ENCODE peak calls at places on chromosomes 3 and 15, in nine cellular contexts. One of them, this sample, is unnamed.

GRCh38 chr3:182216311-182216970 is 504.7 kb downstream of the SOX2 start:
- DNase-seq in psoas muscle: no peak
- DNase-seq in stomach: no peak
- DNase-seq in DND-41: no peak
- DNase-seq in uterus: no peak
- DNase-seq in AG04450: no peak
- DNase-seq in A549: no peak
- DNase-seq in coronary artery: no peak
- DNase-seq in sigmoid colon: no peak
- DNase-seq in this sample: no peak

GRCh38 chr3:193095366-193095765 is 145.7 kb upstream of the PLAAT1 start:
- DNase-seq in AG04450: no peak
- DNase-seq in psoas muscle: no peak
- DNase-seq in DND-41: no peak
- DNase-seq in coronary artery: no peak
- DNase-seq in sigmoid colon: no peak
- DNase-seq in stomach: no peak
- DNase-seq in uterus: no peak
- DNase-seq in A549: no peak
- DNase-seq in this sample: peak; percentile 5

GRCh38 chr15:66798426-66799061 is 96.5 kb downstream of the SMAD6 start:
- DNase-seq in sigmoid colon: no peak
- DNase-seq in AG04450: no peak
- DNase-seq in stomach: no peak
- DNase-seq in psoas muscle: no peak
- DNase-seq in uterus: no peak
- DNase-seq in coronary artery: peak; percentile 58
- DNase-seq in A549: no peak
- DNase-seq in DND-41: no peak
- DNase-seq in this sample: no peak

GRCh38 chr3:129892857-129893615 is 475 bp downstream of the TMCC1 start:
- DNase-seq in coronary artery: peak; percentile 81
- DNase-seq in AG04450: no peak
- DNase-seq in A549: peak; percentile 22
- DNase-seq in psoas muscle: peak; percentile 81
- DNase-seq in uterus: peak; percentile 67
- DNase-seq in sigmoid colon: peak; percentile 79
- DNase-seq in stomach: no peak
- DNase-seq in DND-41: peak; percentile 43
- DNase-seq in this sample: peak; percentile 66

GRCh38 chr3:159796744-159797143 is 191.9 kb upstream of the IL12A start:
- DNase-seq in A549: peak; percentile 23
- DNase-seq in stomach: no peak
- DNase-seq in psoas muscle: no peak
- DNase-seq in coronary artery: no peak
- DNase-seq in DND-41: no peak
- DNase-seq in AG04450: no peak
- DNase-seq in uterus: no peak
- DNase-seq in sigmoid colon: no peak
- DNase-seq in this sample: no peak

GRCh38 chr3:151933224-151933858 is 59.9 kb downstream of the SUCNR1 start:
- DNase-seq in uterus: no peak
- DNase-seq in stomach: no peak
- DNase-seq in coronary artery: no peak
- DNase-seq in psoas muscle: no peak
- DNase-seq in sigmoid colon: no peak
- DNase-seq in A549: no peak
- DNase-seq in DND-41: no peak
- DNase-seq in AG04450: no peak
- DNase-seq in this sample: no peak

GRCh38 chr3:142433110-142433509 is 14.7 kb downstream of the XRN1 start:
- DNase-seq in sigmoid colon: no peak
- DNase-seq in coronary artery: no peak
- DNase-seq in uterus: no peak
- DNase-seq in AG04450: no peak
- DNase-seq in DND-41: no peak
- DNase-seq in stomach: no peak
- DNase-seq in psoas muscle: no peak
- DNase-seq in A549: no peak
- DNase-seq in this sample: no peak

GRCh38 chr3:74621581-74621980 is 7.1 kb upstream of the CNTN3 start:
- DNase-seq in DND-41: no peak
- DNase-seq in coronary artery: no peak
- DNase-seq in AG04450: no peak
- DNase-seq in uterus: no peak
- DNase-seq in A549: no peak
- DNase-seq in sigmoid colon: no peak
- DNase-seq in stomach: no peak
- DNase-seq in psoas muscle: no peak
- DNase-seq in this sample: no peak

GRCh38 chr3:185986201-185986600 is 48.4 kb upstream of the TRA2B start:
- DNase-seq in AG04450: no peak
- DNase-seq in sigmoid colon: no peak
- DNase-seq in stomach: no peak
- DNase-seq in uterus: no peak
- DNase-seq in DND-41: no peak
- DNase-seq in coronary artery: no peak
- DNase-seq in psoas muscle: no peak
- DNase-seq in A549: peak; percentile 44
- DNase-seq in this sample: no peak

GRCh38 chr3:56415672-56416071 is 52.6 kb downstream of the ERC2 start:
- DNase-seq in sigmoid colon: no peak
- DNase-seq in A549: no peak
- DNase-seq in psoas muscle: no peak
- DNase-seq in uterus: no peak
- DNase-seq in AG04450: no peak
- DNase-seq in DND-41: no peak
- DNase-seq in stomach: no peak
- DNase-seq in coronary artery: no peak
- DNase-seq in this sample: no peak

GRCh38 chr15:78418681-78419080 is 19.3 kb upstream of the IREB2 start:
- DNase-seq in stomach: no peak
- DNase-seq in AG04450: no peak
- DNase-seq in coronary artery: peak; percentile 17
- DNase-seq in sigmoid colon: no peak
- DNase-seq in uterus: no peak
- DNase-seq in A549: no peak
- DNase-seq in psoas muscle: no peak
- DNase-seq in DND-41: no peak
- DNase-seq in this sample: no peak

GRCh38 chr3:190321789-190322603 is at the start of gene CLDN1:
- DNase-seq in stomach: peak; percentile 85
- DNase-seq in psoas muscle: peak; percentile 82
- DNase-seq in uterus: peak; percentile 80
- DNase-seq in A549: peak; percentile 59
- DNase-seq in DND-41: no peak
- DNase-seq in AG04450: peak; percentile 39
- DNase-seq in sigmoid colon: peak; percentile 88
- DNase-seq in coronary artery: peak; percentile 85
- DNase-seq in this sample: peak; percentile 95

GRCh38 chr3:156792945-156793344 is 33.2 kb upstream of the LEKR1 start:
- DNase-seq in coronary artery: no peak
- DNase-seq in AG04450: no peak
- DNase-seq in uterus: no peak
- DNase-seq in A549: no peak
- DNase-seq in psoas muscle: no peak
- DNase-seq in DND-41: peak; percentile 15
- DNase-seq in stomach: no peak
- DNase-seq in sigmoid colon: no peak
- DNase-seq in this sample: no peak

GRCh38 chr15:89137926-89138325 is 49.7 kb downstream of the ABHD2 start:
- DNase-seq in A549: no peak
- DNase-seq in stomach: no peak
- DNase-seq in coronary artery: no peak
- DNase-seq in uterus: no peak
- DNase-seq in sigmoid colon: no peak
- DNase-seq in DND-41: no peak
- DNase-seq in AG04450: no peak
- DNase-seq in psoas muscle: no peak
- DNase-seq in this sample: no peak

GRCh38 chr3:50502225-50502583 is 1.2 kb downstream of the CACNA2D2 start:
- DNase-seq in coronary artery: no peak
- DNase-seq in stomach: no peak
- DNase-seq in AG04450: no peak
- DNase-seq in A549: no peak
- DNase-seq in sigmoid colon: no peak
- DNase-seq in DND-41: no peak
- DNase-seq in psoas muscle: no peak
- DNase-seq in uterus: no peak
- DNase-seq in this sample: no peak

GRCh38 chr3:29071077-29071634 is 209.7 kb upstream of the RBMS3 start:
- DNase-seq in sigmoid colon: no peak
- DNase-seq in AG04450: no peak
- DNase-seq in A549: no peak
- DNase-seq in stomach: no peak
- DNase-seq in uterus: no peak
- DNase-seq in coronary artery: no peak
- DNase-seq in psoas muscle: no peak
- DNase-seq in DND-41: no peak
- DNase-seq in this sample: no peak

DNA sequence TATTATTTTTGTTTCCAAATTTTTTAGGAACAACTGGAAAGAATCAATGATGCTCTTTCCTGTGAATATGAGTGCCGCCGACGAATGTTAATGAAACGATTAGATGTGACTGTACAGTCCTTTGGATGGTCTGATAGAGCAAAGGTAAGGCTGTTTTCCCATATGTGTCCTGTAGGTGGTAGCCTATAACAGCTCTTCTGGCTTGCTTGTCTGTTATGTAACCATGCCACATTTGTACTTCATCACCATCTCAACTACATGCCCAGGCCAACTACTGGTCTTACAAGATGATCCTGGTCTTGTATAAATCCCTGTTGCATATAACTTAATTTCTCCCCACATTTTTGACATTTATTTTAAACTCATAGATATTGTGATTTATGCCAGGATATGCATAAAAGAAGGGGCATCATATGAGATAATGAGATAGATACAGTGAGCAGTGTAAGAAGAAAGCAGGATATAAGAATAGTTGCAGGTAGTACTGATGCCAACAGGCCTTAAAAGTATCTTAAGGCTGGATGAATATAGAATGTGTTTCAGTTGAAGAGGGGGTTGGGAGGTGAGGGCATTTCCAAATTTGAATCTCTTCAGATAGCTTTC is 20.3 kb downstream of the FAM98B start:
- DNase-seq in DND-41: peak; percentile 37
- DNase-seq in stomach: no peak
- DNase-seq in A549: peak; percentile 16
- DNase-seq in psoas muscle: no peak
- DNase-seq in AG04450: no peak
- DNase-seq in uterus: no peak
- DNase-seq in coronary artery: no peak
- DNase-seq in sigmoid colon: no peak
- DNase-seq in this sample: no peak
- TF ChIP-seq CTCF in DND-41: peak; percentile 78
- TF ChIP-seq CTCF in stomach: peak; percentile 65
- TF ChIP-seq CTCF in A549: peak; percentile 60
- TF ChIP-seq CTCF in psoas muscle: peak; percentile 56
- TF ChIP-seq CTCF in AG04450: peak; percentile 84
- TF ChIP-seq CTCF in uterus: peak; percentile 18
- TF ChIP-seq CTCF in coronary artery: peak; percentile 37
- TF ChIP-seq CTCF in sigmoid colon: peak; percentile 55
- TF ChIP-seq CTCF in this sample: peak; percentile 16

DNA sequence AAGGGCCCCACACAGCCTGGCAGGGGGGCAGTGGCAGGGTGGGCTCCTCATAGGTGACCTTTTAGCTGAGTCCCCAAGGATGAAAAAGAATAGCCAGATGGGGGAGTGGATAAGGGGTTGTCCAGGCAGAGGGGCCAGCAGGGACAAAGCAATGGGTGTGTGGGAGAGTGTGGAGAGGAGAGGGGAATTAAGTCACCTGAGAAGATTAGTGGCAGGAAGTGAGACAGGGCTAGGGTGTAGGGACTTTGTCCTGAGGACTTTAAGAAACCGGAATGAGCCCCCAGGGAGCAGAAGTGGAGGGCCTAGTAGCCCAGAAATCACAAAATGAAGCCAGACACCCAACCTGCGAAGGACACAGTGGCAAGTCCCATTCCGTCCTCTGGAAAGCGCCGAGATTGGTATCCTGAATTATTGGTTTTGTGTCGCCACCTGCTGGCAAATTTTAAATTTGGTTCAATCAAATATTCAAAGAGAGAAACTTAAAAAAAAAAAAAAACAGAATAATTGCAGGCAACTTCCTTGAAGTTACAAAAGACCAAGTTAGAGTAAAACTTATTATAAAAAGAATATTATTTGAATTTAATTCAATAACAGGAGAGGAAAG is 78.1 kb upstream of the SLC25A36 start:
- DNase-seq in uterus: peak; percentile 20
- DNase-seq in coronary artery: no peak
- DNase-seq in stomach: peak; percentile 49
- DNase-seq in AG04450: no peak
- DNase-seq in psoas muscle: peak; percentile 13
- DNase-seq in A549: peak; percentile 19
- DNase-seq in sigmoid colon: no peak
- DNase-seq in DND-41: peak; percentile 53
- DNase-seq in this sample: no peak
- H3K4me3 ChIP-seq in uterus: no peak overlapping the region
- H3K4me3 ChIP-seq in coronary artery: no peak overlapping the region
- H3K4me3 ChIP-seq in stomach: no peak overlapping the region
- H3K4me3 ChIP-seq in AG04450: no peak overlapping the region
- H3K4me3 ChIP-seq in psoas muscle: no peak overlapping the region
- H3K4me3 ChIP-seq in A549: no peak overlapping the region
- H3K4me3 ChIP-seq in sigmoid colon: no peak overlapping the region
- H3K4me3 ChIP-seq in DND-41: no peak overlapping the region
- H3K4me3 ChIP-seq in this sample: no peak overlapping the region

GRCh38 chr3:124131158-124132115 is 139.5 kb upstream of the ROPN1 start:
- DNase-seq in sigmoid colon: no peak
- DNase-seq in uterus: no peak
- DNase-seq in DND-41: no peak
- DNase-seq in stomach: no peak
- DNase-seq in coronary artery: no peak
- DNase-seq in AG04450: no peak
- DNase-seq in A549: no peak
- DNase-seq in psoas muscle: peak; percentile 22
- DNase-seq in this sample: no peak
- H3K27ac ChIP-seq in sigmoid colon: no peak overlapping the region
- H3K27ac ChIP-seq in uterus: no peak overlapping the region
- H3K27ac ChIP-seq in DND-41: no peak overlapping the region
- H3K27ac ChIP-seq in stomach: no peak overlapping the region
- H3K27ac ChIP-seq in coronary artery: peak overlapping the region; percentile 69
- H3K27ac ChIP-seq in AG04450: no peak overlapping the region
- H3K27ac ChIP-seq in A549: no peak overlapping the region
- H3K27ac ChIP-seq in psoas muscle: peak overlapping the region; percentile 44
- H3K27ac ChIP-seq in this sample: no peak overlapping the region

GRCh38 chr15:38490231-38490630 is 36.3 kb downstream of the FAM98B start:
- DNase-seq in coronary artery: no peak
- DNase-seq in psoas muscle: no peak
- DNase-seq in sigmoid colon: no peak
- DNase-seq in uterus: no peak
- DNase-seq in A549: no peak
- DNase-seq in stomach: no peak
- DNase-seq in AG04450: peak; percentile 26
- DNase-seq in DND-41: no peak
- DNase-seq in this sample: no peak

DNA sequence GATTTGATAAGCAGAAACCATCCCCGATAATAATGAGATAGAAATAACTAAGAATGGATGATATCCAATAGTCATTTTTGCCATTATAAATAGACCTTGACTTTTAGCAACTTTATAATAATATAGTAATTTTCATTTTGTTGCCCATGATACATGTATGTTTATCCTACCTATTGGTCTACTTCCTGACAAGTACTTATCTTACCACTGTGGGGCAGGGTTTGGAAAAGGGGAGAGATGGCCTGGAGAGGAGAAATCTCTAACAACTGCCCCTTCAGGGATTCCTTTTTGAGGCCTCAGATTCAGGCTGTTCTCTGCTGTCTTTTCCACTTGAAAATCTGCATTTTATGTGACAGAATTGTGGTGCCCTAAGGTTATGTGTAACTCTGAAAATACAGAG is 42.2 kb downstream of the FAM98B start:
- DNase-seq in psoas muscle: no peak
- DNase-seq in sigmoid colon: no peak
- DNase-seq in coronary artery: no peak
- DNase-seq in uterus: no peak
- DNase-seq in AG04450: no peak
- DNase-seq in DND-41: no peak
- DNase-seq in A549: no peak
- DNase-seq in stomach: no peak
- DNase-seq in this sample: no peak
- TF ChIP-seq CTCF in psoas muscle: no peak
- TF ChIP-seq CTCF in sigmoid colon: no peak
- TF ChIP-seq CTCF in coronary artery: no peak
- TF ChIP-seq CTCF in uterus: no peak
- TF ChIP-seq CTCF in AG04450: no peak
- TF ChIP-seq CTCF in DND-41: no peak
- TF ChIP-seq CTCF in A549: no peak
- TF ChIP-seq CTCF in stomach: no peak
- TF ChIP-seq CTCF in this sample: no peak

This sample was measured in pancreas.